ENCODE peak calls at places on chromosomes 13 and 19, in nine cellular contexts. R, N, S, P, I, M, H, U and C are unnamed samples.

GRCh38 chr19:47186337-47187022 is 44.5 kb downstream of the BBC3 start:
- DNase-seq in R (no peak), I (no peak), U (no peak), H (no peak), N (peak; percentile 78), M (no peak), P (no peak), S (peak; percentile 86), C (no peak)

GRCh38 chr13:29457299-29457698 is 138.2 kb downstream of the SLC7A1 start:
- DNase-seq in S (no peak), P (peak; percentile 58), R (no peak), M (peak; percentile 82), N (no peak), I (peak; percentile 36), H (no peak), U (peak; percentile 89), C (peak; percentile 84)

GRCh38 chr19:43425567-43426392 is 11.1 kb downstream of the TEX101 start:
- DNase-seq in N (no peak), S (no peak), P (no peak), U (peak; percentile 25), M (peak; percentile 56), R (no peak), I (no peak), H (peak; percentile 62), C (no peak)

GRCh38 chr13:111904166-111904565 is 162.8 kb upstream of the SOX1 start:
- DNase-seq in M (no peak), I (no peak), N (no peak), H (no peak), S (peak; percentile 4), P (no peak), U (no peak), R (no peak), C (no peak)

GRCh38 chr19:35408284-35409171 is 37.7 kb downstream of the GPR42 start:
- DNase-seq in H (no peak), R (no peak), S (no peak), P (no peak), N (no peak), I (no peak), M (no peak), U (no peak), C (no peak)

GRCh38 chr19:1655131-1655981 is 2.9 kb upstream of the TCF3 start:
- DNase-seq in S (no peak), P (peak; percentile 72), H (no peak), I (no peak), N (no peak), R (no peak), M (no peak), U (no peak), C (no peak)

GRCh38 chr13:114310961-114311360 is 3.3 kb upstream of the CHAMP1 start:
- DNase-seq in H (no peak), M (no peak), U (no peak), R (no peak), P (no peak), I (no peak), S (no peak), N (no peak), C (no peak)

GRCh38 chr13:110341445-110342247 is 34.6 kb downstream of the COL4A2 start:
- DNase-seq in S (no peak), I (no peak), U (no peak), R (no peak), M (no peak), P (no peak), N (no peak), H (no peak), C (no peak)

GRCh38 chr13:107993239-107993948 is 221.9 kb downstream of the LIG4 start:
- DNase-seq in S (no peak), I (no peak), U (no peak), R (no peak), P (peak; percentile 12), H (no peak), M (no peak), N (no peak), C (no peak)